ENCODE peak calls at places on chromosomes 6 and 20, in nine cellular contexts. L, H, A, V, K, R, Z, O and M are unnamed samples.

GRCh38 chr20:36773123-36773547 is 428 bp downstream of the DSN1 start:
- DNase-seq in O (no peak), A (no peak), V (no peak), R (no peak), L (no peak), Z (no peak), H (no peak), K (no peak), M (no peak)

GRCh38 chr20:4053071-4053470 is 37.7 kb upstream of the RNF24 start:
- DNase-seq in R (no peak), Z (no peak), H (no peak), O (no peak), K (no peak), A (no peak), V (no peak), L (no peak), M (no peak)

GRCh38 chr20:641516-641913 is 11.5 kb downstream of the SRXN1 start:
- DNase-seq in R (no peak), H (no peak), V (no peak), O (peak; percentile 75), A (no peak), K (no peak), L (no peak), Z (no peak), M (no peak)

GRCh38 chr20:21808863-21809664 is 103.6 kb downstream of the PAX1 start:
- DNase-seq in A (no peak), K (no peak), R (no peak), L (no peak), H (peak; percentile 10), V (peak; percentile 70), Z (no peak), O (no peak), M (no peak)

GRCh38 chr20:63572788-63573738 is 976 bp downstream of the HELZ2 start:
- DNase-seq in R (no peak), H (no peak), Z (no peak), L (no peak), V (no peak), A (no peak), O (no peak), K (no peak), M (no peak)

GRCh38 chr20:31690124-31690666 is 32.5 kb downstream of the BCL2L1 start:
- DNase-seq in Z (no peak), L (no peak), O (no peak), A (no peak), R (no peak), V (no peak), H (no peak), K (no peak), M (no peak)

GRCh38 chr6:36028887-36029324 is 1.3 kb downstream of the MAPK14 start:
- DNase-seq in O (peak; percentile 47), K (peak; percentile 29), Z (peak; percentile 72), A (peak; percentile 22), V (peak; percentile 77), R (peak; percentile 48), L (peak; percentile 86), H (peak; percentile 2), M (no peak)

GRCh38 chr6:43077981-43078411 is 1.9 kb downstream of the PTK7 start:
- DNase-seq in V (no peak), K (no peak), H (no peak), O (no peak), L (peak; percentile 62), R (no peak), A (no peak), Z (peak; percentile 41), M (no peak)

GRCh38 chr20:40156600-40157307 is 532.3 kb downstream of the MAFB start:
- DNase-seq in R (no peak), L (no peak), O (no peak), V (no peak), H (no peak), K (no peak), A (no peak), Z (no peak), M (no peak)

GRCh38 chr20:61263084-61263695 is 11.1 kb downstream of the CDH4 start:
- DNase-seq in R (no peak), Z (no peak), L (no peak), A (no peak), V (no peak), K (no peak), H (no peak), O (peak; percentile 59), M (no peak)